ENCODE peak calls at places on chromosomes 3 and 15, in five cellular contexts. T, G, A, F and P are unnamed samples.

GRCh38 chr15:57326196-57326595 is 50.1 kb upstream of the CGNL1 start:
- DNase-seq in A (no peak), G (no peak), F (peak; percentile 41), T (no peak), P (no peak)

GRCh38 chr15:69305204-69305931 is 6.7 kb downstream of the PAQR5 start:
- DNase-seq in G (no peak), F (peak; percentile 67), A (no peak), T (peak; percentile 38), P (no peak)

GRCh38 chr3:63613561-63613960 is 38.9 kb upstream of the SNTN start:
- DNase-seq in A (no peak), G (no peak), T (no peak), F (no peak), P (no peak)

GRCh38 chr3:4898454-4899313 is 80.6 kb upstream of the BHLHE40 start:
- DNase-seq in T (no peak), F (no peak), G (no peak), A (no peak), P (no peak)

GRCh38 chr3:101574388-101575156 is 592 bp downstream of the PCNP start:
- DNase-seq in A (peak; percentile 66), T (peak; percentile 53), F (peak; percentile 53), G (no peak), P (peak; percentile 46)

GRCh38 chr15:90022905-90023700 is 22.0 kb downstream of the ZNF710 start:
- DNase-seq in F (no peak), A (no peak), T (no peak), G (no peak), P (no peak)

GRCh38 chr3:128503164-128503651 is 10.2 kb upstream of the GATA2 start:
- DNase-seq in F (no peak), T (peak; percentile 21), G (no peak), A (peak; percentile 52), P (no peak)

GRCh38 chr15:99131441-99132023 is 26.7 kb downstream of the SYNM start:
- DNase-seq in F (no peak), T (no peak), G (no peak), A (no peak), P (no peak)

GRCh38 chr3:101862453-101863165 is 13.3 kb downstream of the NFKBIZ start:
- DNase-seq in G (no peak), A (no peak), T (no peak), F (no peak), P (no peak)

GRCh38 chr3:95759614-95760301 is 1054.6 kb upstream of the EPHA6 start:
- DNase-seq in F (no peak), A (no peak), G (no peak), T (no peak), P (no peak)

GRCh38 chr3:177624523-177625495 is 427.5 kb upstream of the TBL1XR1 start:
- DNase-seq in F (no peak), G (no peak), A (no peak), T (no peak), P (no peak)

GRCh38 chr15:52227456-52227855 is 36.3 kb upstream of the GNB5 start:
- DNase-seq in F (peak; percentile 71), G (peak; percentile 59), T (peak; percentile 81), A (peak; percentile 82), P (peak; percentile 30)

DNA sequence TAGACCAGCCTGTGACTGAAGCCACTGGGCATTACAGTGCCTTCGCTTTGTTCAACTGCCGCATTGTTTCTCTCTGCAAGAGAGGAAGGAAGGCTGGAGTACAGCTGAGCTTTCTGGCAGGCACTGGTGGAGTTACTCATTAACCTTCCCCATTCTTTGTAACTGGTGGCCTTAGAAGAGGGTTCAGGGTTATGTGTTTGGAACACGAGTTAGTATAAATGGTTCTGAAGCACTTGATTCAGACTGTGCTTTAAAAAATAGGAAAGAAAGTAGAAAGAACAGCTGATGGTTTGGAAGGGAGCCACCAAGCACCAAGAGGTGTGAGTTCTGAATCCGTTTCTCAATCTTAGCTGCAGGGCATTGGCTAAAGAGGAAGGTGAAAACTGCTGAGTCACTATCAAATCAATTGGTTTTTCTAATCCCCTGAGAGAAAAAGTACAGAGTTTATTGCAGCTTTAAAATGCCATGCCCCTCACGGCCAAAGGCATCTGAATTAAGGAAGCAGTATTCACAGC is 3.7 kb downstream of the HGD start:
- DNase-seq in F (peak; percentile 87), A (peak; percentile 56), G (no peak), T (peak; percentile 60), P (no peak)
- H3K4me3 ChIP-seq in F (no peak overlapping the region), A (no peak overlapping the region), G (no peak overlapping the region), T (no peak overlapping the region), P (peak overlapping the region; percentile 26)

GRCh38 chr3:42905740-42906084 is 230 bp upstream of the ZNF662 start:
- DNase-seq in G (no peak), A (no peak), T (no peak), F (no peak), P (no peak)

GRCh38 chr3:42904076-42904475 is 1.9 kb upstream of the ZNF662 start:
- DNase-seq in T (no peak), A (no peak), F (no peak), G (no peak), P (no peak)

GRCh38 chr3:42908675-42909074 is 2.7 kb downstream of the ZNF662 start:
- DNase-seq in T (no peak), A (no peak), G (no peak), F (no peak), P (no peak)

GRCh38 chr3:42906085-42906904 is at the start of gene ZNF662:
- DNase-seq in T (no peak), F (peak; percentile 32), A (no peak), G (peak; percentile 41), P (peak; percentile 4)

DNA sequence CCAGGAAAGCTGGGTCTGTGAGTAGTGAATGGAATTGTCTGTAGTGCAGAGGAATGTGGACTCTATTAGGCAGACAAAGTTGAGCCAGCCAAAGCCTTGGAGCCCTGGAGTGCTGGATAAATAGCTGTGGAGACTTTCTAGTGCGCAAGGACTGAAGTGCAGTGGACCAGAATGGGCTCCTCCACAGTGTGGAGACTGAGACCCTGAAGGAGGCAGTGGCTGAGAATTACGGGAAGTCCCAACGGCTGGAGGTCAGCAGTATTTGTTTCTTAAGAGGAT is 902 bp downstream of the ZNF662 start:
- DNase-seq in F (no peak), T (no peak), G (no peak), A (peak; percentile 61), P (no peak)
- H3K9me3 ChIP-seq in F (no peaks in the 10 kb centered on the region), T (no peaks in the 10 kb centered on the region), G (no peaks in the 10 kb centered on the region), A (no peaks in the 10 kb centered on the region), P (no peaks in the 10 kb centered on the region)

GRCh38 chr15:101062471-101063171 is 143.5 kb downstream of the LRRK1 start:
- DNase-seq in A (no peak), F (no peak), G (no peak), T (no peak), P (no peak)
- H3K27ac ChIP-seq in A (no peak overlapping the region), F (no peak overlapping the region), G (no peak overlapping the region), T (no peak overlapping the region), P (no peak overlapping the region)

GRCh38 chr3:44976002-44976815 is at the start of the genes EXOSC7 and ZDHHC3:
- DNase-seq in T (peak; percentile 83), A (peak; percentile 94), F (peak; percentile 89), G (peak; percentile 85), P (peak; percentile 81)
- H3K4me3 ChIP-seq in T (peak within 1 kb of the TSS; percentile 90), A (peak within 1 kb of the TSS; percentile 99), F (peak within 1 kb of the TSS; percentile 87), G (peak within 1 kb of the TSS; percentile 94), P (peak within 1 kb of the TSS; percentile 99)

GRCh38 chr15:25060472-25060803 is 105.7 kb downstream of the SNRPN start:
- DNase-seq in A (no peak), T (no peak), F (no peak), G (no peak), P (peak; percentile 7)

GRCh38 chr15:25059698-25060471 is 105.1 kb downstream of the SNRPN start:
- DNase-seq in T (no peak), A (no peak), G (no peak), F (no peak), P (no peak)

GRCh38 chr15:25062551-25063430 is 108.0 kb downstream of the SNRPN start:
- DNase-seq in G (no peak), F (no peak), A (no peak), T (no peak), P (peak; percentile 6)

GRCh38 chr15:25060996-25061620 is 106.3 kb downstream of the SNRPN start:
- DNase-seq in A (no peak), G (no peak), T (no peak), F (no peak), P (peak; percentile 12)

GRCh38 chr15:25061808-25062550 is 107.2 kb downstream of the SNRPN start:
- DNase-seq in A (no peak), F (no peak), G (no peak), T (no peak), P (peak; percentile 0)
- H3K9me3 ChIP-seq in A (peaks cover 20% of the 10 kb centered on the region), F (peaks cover 23% of the 10 kb centered on the region), G (peaks cover 40% of the 10 kb centered on the region), T (peaks cover 96% of the 10 kb centered on the region), P (peaks cover 91% of the 10 kb centered on the region)